ENCODE peak calls at places on chromosomes 1 and 21, in four cellular contexts. One of them, this sample, is unnamed. For H3K36me3, the result is how much of the 10 kb centered on the place peaks cover.

GRCh38 chr21:45788635-45789506 is 145.3 kb downstream of the PCBP3 start:
- DNase-seq in mesendoderm: no peak
- DNase-seq in trophoblast cell: no peak
- DNase-seq in IMR-90: peak
- DNase-seq in this sample: peak

GRCh38 chr1:56034222-56034621 is 545.1 kb downstream of the PLPP3 start:
- DNase-seq in mesendoderm: no peak
- DNase-seq in trophoblast cell: no peak
- DNase-seq in IMR-90: peak
- DNase-seq in this sample: peak

GRCh38 chr1:197733324-197733723 is 42.0 kb downstream of the DENND1B start:
- DNase-seq in mesendoderm: no peak
- DNase-seq in trophoblast cell: no peak
- DNase-seq in IMR-90: no peak
- DNase-seq in this sample: no peak

GRCh38 chr1:226656601-226657277 is 82.3 kb downstream of the ITPKB start:
- DNase-seq in mesendoderm: no peak
- DNase-seq in trophoblast cell: no peak
- DNase-seq in IMR-90: peak
- DNase-seq in this sample: peak

GRCh38 chr1:61056674-61057439 is 25.5 kb upstream of the NFIA start:
- DNase-seq in mesendoderm: peak
- DNase-seq in trophoblast cell: no peak
- DNase-seq in IMR-90: peak
- DNase-seq in this sample: peak

GRCh38 chr1:41666991-41667631 is 182.6 kb upstream of the EDN2 start:
- DNase-seq in mesendoderm: peak
- DNase-seq in trophoblast cell: no peak
- DNase-seq in IMR-90: peak
- DNase-seq in this sample: no peak

GRCh38 chr1:61428146-61428545 is 296.8 kb downstream of the TM2D1 start:
- DNase-seq in mesendoderm: no peak
- DNase-seq in trophoblast cell: no peak
- DNase-seq in IMR-90: no peak
- DNase-seq in this sample: no peak

GRCh38 chr1:113660053-113660452 is 99.2 kb downstream of the PHTF1 start:
- DNase-seq in mesendoderm: no peak
- DNase-seq in trophoblast cell: no peak
- DNase-seq in IMR-90: no peak
- DNase-seq in this sample: no peak

GRCh38 chr1:202664083-202664482 is 46.2 kb downstream of the SYT2 start:
- DNase-seq in mesendoderm: no peak
- DNase-seq in trophoblast cell: no peak
- DNase-seq in IMR-90: peak
- DNase-seq in this sample: no peak

GRCh38 chr21:25331286-25331685 is 276.0 kb downstream of the MRPL39 start:
- DNase-seq in mesendoderm: no peak
- DNase-seq in trophoblast cell: no peak
- DNase-seq in IMR-90: no peak
- DNase-seq in this sample: no peak

GRCh38 chr1:93995837-93996526 is 86.8 kb upstream of the GCLM start:
- DNase-seq in mesendoderm: no peak
- DNase-seq in trophoblast cell: no peak
- DNase-seq in IMR-90: no peak
- DNase-seq in this sample: no peak

GRCh38 chr1:232622378-232622777 is 7.6 kb downstream of the SIPA1L2 start:
- DNase-seq in mesendoderm: no peak
- DNase-seq in trophoblast cell: no peak
- DNase-seq in IMR-90: no peak
- DNase-seq in this sample: no peak

GRCh38 chr1:165747632-165748452 is 20.8 kb downstream of the TMCO1 start:
- DNase-seq in mesendoderm: peak
- DNase-seq in trophoblast cell: peak
- DNase-seq in IMR-90: no peak
- DNase-seq in this sample: no peak

GRCh38 chr1:244865028-244865371 is 657 bp upstream of the HNRNPU start:
- DNase-seq in mesendoderm: peak
- DNase-seq in trophoblast cell: no peak
- DNase-seq in IMR-90: no peak
- DNase-seq in this sample: no peak

GRCh38 chr21:34965200-34966174 is 83.6 kb downstream of the RUNX1 start:
- DNase-seq in mesendoderm: no peak
- DNase-seq in trophoblast cell: no peak
- DNase-seq in IMR-90: peak
- DNase-seq in this sample: peak

GRCh38 chr1:229370601-229371021 is 27.8 kb upstream of the CCSAP start:
- DNase-seq in mesendoderm: no peak
- DNase-seq in trophoblast cell: no peak
- DNase-seq in IMR-90: no peak
- DNase-seq in this sample: no peak

GRCh38 chr1:223840254-223840653 is 5.5 kb downstream of the TP53BP2 start:
- DNase-seq in mesendoderm: peak
- DNase-seq in trophoblast cell: no peak
- DNase-seq in IMR-90: no peak
- DNase-seq in this sample: no peak

GRCh38 chr1:169100208-169100882 is 6.1 kb upstream of the ATP1B1 start:
- DNase-seq in mesendoderm: no peak
- DNase-seq in trophoblast cell: no peak
- DNase-seq in IMR-90: no peak
- DNase-seq in this sample: no peak

GRCh38 chr1:47409311-47410085 is 6.6 kb upstream of the FOXE3 start:
- DNase-seq in mesendoderm: peak
- DNase-seq in trophoblast cell: peak
- DNase-seq in IMR-90: peak
- DNase-seq in this sample: no peak

GRCh38 chr21:32844653-32845443 is 73.3 kb upstream of the PAXBP1 start:
- DNase-seq in mesendoderm: peak
- DNase-seq in trophoblast cell: peak
- DNase-seq in IMR-90: peak
- DNase-seq in this sample: peak

GRCh38 chr1:62746086-62746808 is 37.7 kb upstream of the ATG4C start:
- DNase-seq in mesendoderm: peak
- DNase-seq in trophoblast cell: peak
- DNase-seq in IMR-90: peak
- DNase-seq in this sample: peak

GRCh38 chr1:115275216-115275615 is 62.8 kb downstream of the NGF start:
- DNase-seq in mesendoderm: peak
- DNase-seq in trophoblast cell: no peak
- DNase-seq in IMR-90: peak
- DNase-seq in this sample: peak

GRCh38 chr1:162977944-162978568 is 91.1 kb upstream of the RGS4 start:
- DNase-seq in mesendoderm: peak
- DNase-seq in trophoblast cell: no peak
- DNase-seq in IMR-90: no peak
- DNase-seq in this sample: no peak

GRCh38 chr1:157105988-157106812 is 6.6 kb upstream of the ETV3L start:
- DNase-seq in mesendoderm: no peak
- DNase-seq in trophoblast cell: peak
- DNase-seq in IMR-90: peak
- DNase-seq in this sample: peak

GRCh38 chr1:27153549-27153886 is 1.4 kb downstream of the SLC9A1 start:
- DNase-seq in mesendoderm: no peak
- DNase-seq in trophoblast cell: no peak
- DNase-seq in IMR-90: no peak
- DNase-seq in this sample: peak
- H3K9ac ChIP-seq in mesendoderm: peak
- H3K9ac ChIP-seq in trophoblast cell: no peak
- H3K9ac ChIP-seq in IMR-90: peak
- H3K9ac ChIP-seq in this sample: peak

GRCh38 chr1:215830221-215830620 is 263.1 kb downstream of the KCTD3 start:
- DNase-seq in mesendoderm: no peak
- DNase-seq in trophoblast cell: no peak
- DNase-seq in IMR-90: no peak
- DNase-seq in this sample: no peak
- H3K23ac ChIP-seq in mesendoderm: no peak
- H3K23ac ChIP-seq in trophoblast cell: no peak
- H3K23ac ChIP-seq in IMR-90: no peak
- H3K23ac ChIP-seq in this sample: no peak

GRCh38 chr1:100287162-100287561 is 21.1 kb downstream of the RTCA start:
- DNase-seq in mesendoderm: no peak
- DNase-seq in trophoblast cell: no peak
- DNase-seq in IMR-90: no peak
- DNase-seq in this sample: no peak

GRCh38 chr1:100296140-100296539 is 30.1 kb downstream of the RTCA start:
- DNase-seq in mesendoderm: no peak
- DNase-seq in trophoblast cell: no peak
- DNase-seq in IMR-90: no peak
- DNase-seq in this sample: no peak

GRCh38 chr1:100284591-100284990 is 18.6 kb downstream of the RTCA start:
- DNase-seq in mesendoderm: no peak
- DNase-seq in trophoblast cell: peak
- DNase-seq in IMR-90: no peak
- DNase-seq in this sample: no peak

GRCh38 chr1:100292711-100293110 is 26.7 kb downstream of the RTCA start:
- DNase-seq in mesendoderm: no peak
- DNase-seq in trophoblast cell: no peak
- DNase-seq in IMR-90: peak
- DNase-seq in this sample: no peak

DNA sequence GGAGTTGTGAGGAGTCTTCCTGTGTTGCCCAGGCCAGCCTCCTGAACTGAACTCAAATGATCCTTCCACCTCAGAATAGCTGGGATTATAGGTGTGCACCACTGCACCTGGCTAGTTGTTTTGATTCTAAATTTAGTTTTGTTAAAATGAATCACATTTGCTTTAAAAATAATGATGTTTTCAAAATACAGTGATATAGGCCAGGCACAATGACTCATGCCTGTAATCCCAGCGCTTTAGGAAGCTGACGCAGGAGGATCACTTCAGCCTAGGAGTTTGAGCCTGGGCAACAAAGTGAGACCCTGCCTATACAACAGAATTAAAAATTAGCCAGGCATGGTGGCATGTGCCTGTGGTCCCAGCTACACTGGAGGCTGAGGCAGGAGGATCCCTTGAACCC is 24.3 kb downstream of the RTCA start:
- DNase-seq in mesendoderm: no peak
- DNase-seq in trophoblast cell: no peak
- DNase-seq in IMR-90: peak
- DNase-seq in this sample: no peak
- H3K36me3 ChIP-seq in mesendoderm: under half
- H3K36me3 ChIP-seq in trophoblast cell: under half
- H3K36me3 ChIP-seq in IMR-90: under half
- H3K36me3 ChIP-seq in this sample: half or more

DNA sequence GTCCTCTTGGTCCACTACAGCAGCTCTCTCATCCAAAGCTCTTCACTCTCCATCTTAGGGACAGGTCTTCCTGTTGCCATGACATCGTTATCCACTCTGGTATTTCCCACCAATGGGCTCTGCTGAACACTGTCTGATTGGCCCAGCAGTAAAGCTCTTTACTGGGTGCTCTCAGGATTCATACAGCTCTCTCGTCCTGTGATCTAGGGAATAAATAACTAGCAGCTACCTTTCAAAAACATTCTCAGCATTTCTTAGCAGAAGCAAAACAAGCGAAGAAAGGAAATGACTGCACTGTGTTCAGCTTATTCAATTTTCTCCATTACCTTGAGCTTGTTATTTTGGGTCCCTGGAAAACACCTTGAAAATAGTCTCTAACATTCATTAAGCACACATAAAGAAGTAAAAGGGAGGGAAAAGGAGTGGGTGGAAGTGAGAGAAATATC is 163.5 kb upstream of the SGIP1 start:
- DNase-seq in mesendoderm: peak
- DNase-seq in trophoblast cell: no peak
- DNase-seq in IMR-90: no peak
- DNase-seq in this sample: no peak
- H3K9ac ChIP-seq in mesendoderm: no peak
- H3K9ac ChIP-seq in trophoblast cell: no peak
- H3K9ac ChIP-seq in IMR-90: no peak
- H3K9ac ChIP-seq in this sample: no peak

GRCh38 chr1:40310983-40311642 is 6.0 kb downstream of the COL9A2 start:
- DNase-seq in mesendoderm: peak
- DNase-seq in trophoblast cell: no peak
- DNase-seq in IMR-90: no peak
- DNase-seq in this sample: no peak

GRCh38 chr1:40313958-40314720 is 2.9 kb downstream of the COL9A2 start:
- DNase-seq in mesendoderm: no peak
- DNase-seq in trophoblast cell: no peak
- DNase-seq in IMR-90: no peak
- DNase-seq in this sample: no peak

GRCh38 chr1:40313329-40313957 is 3.6 kb downstream of the COL9A2 start:
- DNase-seq in mesendoderm: no peak
- DNase-seq in trophoblast cell: no peak
- DNase-seq in IMR-90: no peak
- DNase-seq in this sample: peak

GRCh38 chr1:40311692-40312091 is 5.4 kb downstream of the COL9A2 start:
- DNase-seq in mesendoderm: no peak
- DNase-seq in trophoblast cell: no peak
- DNase-seq in IMR-90: no peak
- DNase-seq in this sample: no peak

DNA sequence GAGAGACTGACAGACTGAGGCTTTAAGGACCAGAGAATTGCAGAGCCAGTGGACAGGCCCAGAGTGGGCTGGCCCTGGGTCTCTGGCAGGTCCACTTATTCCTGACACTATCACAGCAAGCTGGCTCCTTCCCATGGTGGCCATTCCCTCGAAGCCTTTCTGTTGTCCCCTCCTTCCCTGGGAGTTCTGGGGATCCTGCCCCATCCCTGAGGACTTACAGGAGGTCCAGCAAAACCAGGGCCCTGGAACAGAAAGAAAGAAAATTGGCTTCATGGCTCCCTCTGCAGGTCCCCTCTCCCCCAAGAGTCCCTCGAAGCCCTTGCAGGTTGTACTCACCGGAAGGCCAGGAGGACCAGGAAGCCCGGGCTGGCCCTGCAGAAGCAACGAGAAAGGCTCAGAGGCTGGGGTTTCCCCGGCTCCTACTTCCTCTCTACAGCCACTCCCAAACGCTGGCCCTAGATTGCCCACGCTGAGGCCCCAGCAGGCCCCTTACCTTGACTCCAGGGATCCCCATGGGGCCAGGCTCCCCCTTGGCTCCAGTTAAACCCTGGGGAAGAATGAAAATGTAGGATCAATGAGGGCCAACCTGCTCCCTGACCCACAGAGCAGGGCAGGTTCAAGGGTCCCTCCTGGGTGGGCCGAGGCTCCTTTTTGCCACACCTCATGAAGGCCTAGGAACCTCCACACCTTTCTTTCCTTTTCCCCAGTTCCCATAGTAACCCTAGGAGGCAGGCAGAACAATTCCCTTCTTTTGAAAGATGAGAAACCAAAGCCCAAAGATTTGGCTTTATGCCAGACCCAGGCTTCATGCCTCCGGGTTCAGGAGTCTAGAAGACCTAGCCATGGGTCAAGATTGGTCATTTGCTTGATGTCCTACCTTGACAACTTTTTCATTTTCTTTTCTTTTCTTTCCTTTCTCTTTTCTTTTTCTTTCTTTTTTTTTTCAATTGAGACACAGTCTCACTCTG is 4.6 kb downstream of the COL9A2 start:
- DNase-seq in mesendoderm: no peak
- DNase-seq in trophoblast cell: no peak
- DNase-seq in IMR-90: no peak
- DNase-seq in this sample: no peak
- H3K23ac ChIP-seq in mesendoderm: no peak
- H3K23ac ChIP-seq in trophoblast cell: no peak
- H3K23ac ChIP-seq in IMR-90: no peak
- H3K23ac ChIP-seq in this sample: no peak